ENCODE peak calls at places on chromosomes 1 and 21, in four cellular contexts. S, X, T and R are unnamed samples.
A peak's percentile ranks its signal among the peaks of the same experiment; 100 is the strongest.

GRCh38 chr1:17591814-17592430 is 52.4 kb downstream of the ARHGEF10L start:
- DNase-seq in S (no peak), X (no peak), T (no peak), R (no peak)

GRCh38 chr1:234538062-234538731 is 59.2 kb upstream of the TARBP1 start:
- DNase-seq in S (no peak), X (no peak), T (no peak), R (no peak)

GRCh38 chr1:208041505-208041904 is 130.6 kb upstream of the CD34 start:
- DNase-seq in S (no peak), X (no peak), T (no peak), R (no peak)

GRCh38 chr1:234543442-234544093 is 64.6 kb upstream of the TARBP1 start:
- DNase-seq in S (peak; percentile 54), X (no peak), T (no peak), R (no peak)

GRCh38 chr1:212781225-212781624 is 10.4 kb downstream of the NSL1 start:
- DNase-seq in S (no peak), X (no peak), T (no peak), R (no peak)

GRCh38 chr1:85884372-85885035 is 176.3 kb upstream of the ZNHIT6 start:
- DNase-seq in S (no peak), X (peak; percentile 40), T (no peak), R (peak; percentile 8)

GRCh38 chr1:203128691-203129500 is 1.4 kb downstream of the ADORA1 start:
- DNase-seq in S (peak; percentile 33), X (no peak), T (no peak), R (no peak)

GRCh38 chr1:234659538-234659937 is 49.6 kb upstream of the IRF2BP2 start:
- DNase-seq in S (no peak), X (peak; percentile 87), T (no peak), R (no peak)

GRCh38 chr1:65265296-65266271 is 43.8 kb upstream of the DNAJC6 start:
- DNase-seq in S (no peak), X (peak; percentile 35), T (no peak), R (no peak)

GRCh38 chr1:10287023-10287645 is 76.8 kb downstream of the KIF1B start:
- DNase-seq in S (no peak), X (no peak), T (no peak), R (no peak)

GRCh38 chr1:19661721-19662228 is 2.9 kb upstream of the HTR6 start:
- DNase-seq in S (no peak), X (peak; percentile 66), T (no peak), R (peak; percentile 49)

GRCh38 chr1:84973493-84974334 is 23.2 kb downstream of the MCOLN2 start:
- DNase-seq in S (no peak), X (no peak), T (no peak), R (no peak)

GRCh38 chr1:79852004-79852403 is 845.5 kb upstream of the ADGRL4 start:
- DNase-seq in S (no peak), X (no peak), T (no peak), R (no peak)

GRCh38 chr1:63635681-63636080 is 42.5 kb downstream of the PGM1 start:
- DNase-seq in S (no peak), X (peak; percentile 53), T (no peak), R (peak; percentile 27)

GRCh38 chr1:226638608-226639007 is 90.0 kb downstream of the STUM start:
- DNase-seq in S (no peak), X (no peak), T (no peak), R (no peak)

GRCh38 chr1:201026746-201027145 is 3.2 kb upstream of the KIF21B start:
- DNase-seq in S (no peak), X (no peak), T (no peak), R (no peak)

GRCh38 chr21:32257952-32258785 is 20.7 kb downstream of the MIS18A start:
- DNase-seq in S (no peak), X (peak; percentile 82), T (peak; percentile 62), R (peak; percentile 83)

GRCh38 chr1:232509570-232509969 is 120.4 kb downstream of the SIPA1L2 start:
- DNase-seq in S (no peak), X (peak; percentile 42), T (no peak), R (no peak)

GRCh38 chr1:31507221-31507620 is 69.1 kb upstream of the TINAGL1 start:
- DNase-seq in S (no peak), X (no peak), T (no peak), R (no peak)

GRCh38 chr21:40516336-40516735 is 330.6 kb downstream of the DSCAM start:
- DNase-seq in S (no peak), X (no peak), T (no peak), R (no peak)

GRCh38 chr1:244445320-244446181 is 6.2 kb downstream of the ADSS2 start:
- DNase-seq in S (no peak), X (no peak), T (no peak), R (no peak)

GRCh38 chr1:147753084-147753483 is 7.3 kb downstream of the GJA5 start:
- DNase-seq in S (no peak), X (no peak), T (no peak), R (no peak)

GRCh38 chr1:245310605-245311531 is 156.1 kb downstream of the KIF26B start:
- DNase-seq in S (no peak), X (no peak), T (no peak), R (no peak)

GRCh38 chr1:59204001-59204400 is 92.9 kb upstream of the FGGY start:
- DNase-seq in S (no peak), X (no peak), T (no peak), R (no peak)

GRCh38 chr1:158798531-158798930 is 17.5 kb upstream of the OR6N2 start:
- DNase-seq in S (no peak), X (no peak), T (no peak), R (no peak)

GRCh38 chr1:208149776-208150514 is 94.2 kb downstream of the PLXNA2 start:
- DNase-seq in S (no peak), X (peak; percentile 25), T (no peak), R (no peak)

GRCh38 chr1:111738436-111739221 is 566 bp downstream of the INKA2 start:
- DNase-seq in S (peak; percentile 91), X (peak; percentile 69), T (no peak), R (no peak)

GRCh38 chr1:169906938-169907337 is 13.2 kb upstream of the SCYL3 start:
- DNase-seq in S (no peak), X (peak; percentile 45), T (no peak), R (no peak)

GRCh38 chr1:93180723-93181613 is at the start of gene CCDC18:
- DNase-seq in S (no peak), X (no peak), T (no peak), R (no peak)

GRCh38 chr1:26959270-26959669 is 998 bp downstream of the KDF1 start:
- DNase-seq in S (no peak), X (no peak), T (no peak), R (no peak)

GRCh38 chr1:33341190-33341589 is 20.3 kb upstream of the A3GALT2 start:
- DNase-seq in S (peak; percentile 73), X (no peak), T (no peak), R (no peak)

GRCh38 chr1:33344896-33345295 is 24.0 kb upstream of the A3GALT2 start:
- DNase-seq in S (no peak), X (no peak), T (no peak), R (no peak)

GRCh38 chr1:33343539-33343938 is 22.6 kb upstream of the A3GALT2 start:
- DNase-seq in S (peak; percentile 75), X (no peak), T (no peak), R (no peak)

GRCh38 chr1:33339413-33339812 is 18.5 kb upstream of the A3GALT2 start:
- DNase-seq in S (peak; percentile 80), X (no peak), T (no peak), R (no peak)

GRCh38 chr1:33342041-33342723 is 21.3 kb upstream of the A3GALT2 start:
- DNase-seq in S (peak; percentile 89), X (peak; percentile 98), T (peak; percentile 71), R (peak; percentile 97)
- H3K4me3 ChIP-seq in S (peak overlapping the region; percentile 64), X (no peak overlapping the region), T (no peak overlapping the region), R (peak overlapping the region; percentile 5)

GRCh38 chr1:219862366-219862765 is 66.0 kb downstream of the SLC30A10 start:
- DNase-seq in S (no peak), X (no peak), T (no peak), R (no peak)
- H3K4me3 ChIP-seq in S (no peak overlapping the region), X (no peak overlapping the region), T (no peak overlapping the region), R (no peak overlapping the region)

GRCh38 chr1:2445162-2445822 is 30.8 kb upstream of the PLCH2 start:
- DNase-seq in S (no peak), X (no peak), T (no peak), R (no peak)

GRCh38 chr1:2442676-2443075 is 30.3 kb upstream of the PEX10 start:
- DNase-seq in S (no peak), X (no peak), T (no peak), R (no peak)

GRCh38 chr1:2443285-2444137 is 31.1 kb upstream of the PEX10 start:
- DNase-seq in S (no peak), X (no peak), T (no peak), R (no peak)

GRCh38 chr1:2445823-2446215 is 30.3 kb upstream of the PLCH2 start:
- DNase-seq in S (no peak), X (no peak), T (no peak), R (no peak)

DNA sequence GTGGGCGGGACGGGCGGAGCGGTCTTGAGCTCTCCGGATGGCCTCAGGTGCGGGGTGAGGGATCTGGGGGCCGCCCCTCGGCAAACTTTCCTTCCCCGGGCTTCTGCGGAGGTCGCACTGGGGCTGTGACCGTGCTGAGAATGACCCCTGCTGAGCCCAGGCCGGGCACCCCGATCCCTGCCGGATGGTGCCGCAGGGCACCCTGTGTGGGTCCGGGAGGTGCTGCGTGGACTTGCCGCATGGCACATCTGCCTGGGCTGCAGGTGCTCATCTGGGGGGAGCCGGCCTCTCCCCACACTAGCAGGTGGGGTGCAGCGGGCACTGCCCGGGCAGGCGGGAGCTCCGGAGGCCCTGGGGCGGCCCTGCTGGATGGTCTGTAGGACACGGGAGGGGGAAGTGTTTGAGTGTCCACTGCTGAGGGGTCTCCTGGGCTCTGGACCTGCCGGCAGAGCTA is 31.8 kb upstream of the PEX10 start:
- DNase-seq in S (no peak), X (no peak), T (no peak), R (no peak)
- H3K4me3 ChIP-seq in S (no peak overlapping the region), X (no peak overlapping the region), T (no peak overlapping the region), R (no peak overlapping the region)

GRCh38 chr1:153629971-153630370 is 1.7 kb downstream of the S100A1 start:
- DNase-seq in S (no peak), X (no peak), T (no peak), R (no peak)

GRCh38 chr1:153627797-153628626 is at the start of gene S100A1:
- DNase-seq in S (no peak), X (no peak), T (no peak), R (no peak)

GRCh38 chr1:153629343-153629665 is 1.1 kb downstream of the S100A1 start:
- DNase-seq in S (no peak), X (no peak), T (no peak), R (no peak)

GRCh38 chr1:153630384-153630783 is 2.1 kb downstream of the S100A1 start:
- DNase-seq in S (no peak), X (no peak), T (no peak), R (no peak)

DNA sequence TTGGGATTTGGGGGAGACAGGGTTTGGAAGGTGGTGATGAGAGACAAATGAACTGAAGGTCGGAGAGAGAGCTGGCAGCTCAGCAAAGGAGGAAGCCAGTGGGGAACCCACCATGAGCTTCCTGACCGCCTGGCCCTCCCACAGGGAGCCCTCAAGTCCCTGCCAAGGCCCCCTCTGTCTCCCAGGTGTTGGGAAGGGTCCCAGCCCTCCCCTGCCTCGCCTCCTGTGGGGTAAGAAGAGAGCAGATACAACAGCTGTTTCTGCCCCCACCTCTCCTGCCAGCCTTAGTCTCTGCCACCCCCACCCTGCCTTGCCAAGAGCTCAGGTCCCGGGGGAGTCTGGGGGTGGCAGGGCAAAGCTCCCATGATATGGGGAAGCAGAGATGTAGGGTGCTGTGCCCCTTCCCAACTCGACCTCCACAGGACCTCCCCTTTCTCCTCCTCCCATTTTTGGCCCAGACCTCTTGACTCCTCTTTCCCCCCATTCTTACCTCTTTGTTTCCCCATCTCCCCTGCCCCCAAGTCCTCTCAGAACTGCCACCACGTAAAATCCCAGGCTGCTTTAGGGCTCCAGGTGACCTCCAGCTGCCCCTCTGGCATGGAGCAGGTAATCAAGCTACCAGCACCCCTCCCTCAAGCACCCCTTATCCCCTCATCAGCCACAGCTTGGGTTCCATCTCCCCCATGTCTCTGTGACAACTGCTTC is 556 bp downstream of the S100A1 start:
- DNase-seq in S (no peak), X (no peak), T (no peak), R (no peak)
- H3K4me3 ChIP-seq in S (no peak overlapping the region), X (no peak overlapping the region), T (no peak overlapping the region), R (no peak overlapping the region)